ENCODE peak calls at places on chromosomes 3 and 15, in six cellular contexts. One of them, this sample, is unnamed.

GRCh38 chr3:127748754-127749327 is 73.5 kb downstream of the MGLL start:
- DNase-seq in tibial nerve: no peak
- DNase-seq in A673: no peak
- DNase-seq in transverse colon: no peak
- DNase-seq in tibial artery: no peak
- DNase-seq in uterus: no peak
- DNase-seq in this sample: no peak

GRCh38 chr3:114770874-114771273 is 376.2 kb downstream of the ZBTB20 start:
- DNase-seq in tibial nerve: no peak
- DNase-seq in A673: no peak
- DNase-seq in transverse colon: no peak
- DNase-seq in tibial artery: no peak
- DNase-seq in uterus: no peak
- DNase-seq in this sample: no peak

GRCh38 chr3:10457560-10457959 is 47.8 kb downstream of the ATP2B2 start:
- DNase-seq in tibial nerve: no peak
- DNase-seq in A673: no peak
- DNase-seq in transverse colon: no peak
- DNase-seq in tibial artery: no peak
- DNase-seq in uterus: no peak
- DNase-seq in this sample: no peak

GRCh38 chr3:159319156-159319555 is 517.3 kb downstream of the MFSD1 start:
- DNase-seq in tibial nerve: no peak
- DNase-seq in A673: no peak
- DNase-seq in transverse colon: no peak
- DNase-seq in tibial artery: no peak
- DNase-seq in uterus: no peak
- DNase-seq in this sample: no peak

GRCh38 chr15:32053717-32054116 is 23.4 kb downstream of the CHRNA7 start:
- DNase-seq in tibial nerve: no peak
- DNase-seq in A673: peak
- DNase-seq in transverse colon: no peak
- DNase-seq in tibial artery: no peak
- DNase-seq in uterus: no peak
- DNase-seq in this sample: no peak

GRCh38 chr15:73753250-73754130 is at the start of gene INSYN1:
- DNase-seq in tibial nerve: peak
- DNase-seq in A673: peak
- DNase-seq in transverse colon: peak
- DNase-seq in tibial artery: no peak
- DNase-seq in uterus: peak
- DNase-seq in this sample: no peak

GRCh38 chr3:23202921-23203650 is at the start of gene UBE2E2:
- DNase-seq in tibial nerve: peak
- DNase-seq in A673: peak
- DNase-seq in transverse colon: peak
- DNase-seq in tibial artery: peak
- DNase-seq in uterus: peak
- DNase-seq in this sample: peak

GRCh38 chr15:77974098-77974414 is 103.5 kb downstream of the TBC1D2B start:
- DNase-seq in tibial nerve: no peak
- DNase-seq in A673: no peak
- DNase-seq in transverse colon: peak
- DNase-seq in tibial artery: peak
- DNase-seq in uterus: no peak
- DNase-seq in this sample: peak

GRCh38 chr3:16890605-16891333 is 6.0 kb downstream of the PLCL2 start:
- DNase-seq in tibial nerve: no peak
- DNase-seq in A673: no peak
- DNase-seq in transverse colon: no peak
- DNase-seq in tibial artery: no peak
- DNase-seq in uterus: no peak
- DNase-seq in this sample: no peak

GRCh38 chr15:25847066-25847465 is 16.1 kb downstream of the ATP10A start:
- DNase-seq in tibial nerve: no peak
- DNase-seq in A673: no peak
- DNase-seq in transverse colon: no peak
- DNase-seq in tibial artery: no peak
- DNase-seq in uterus: no peak
- DNase-seq in this sample: no peak

GRCh38 chr15:56215769-56216168 is 27.9 kb downstream of the RFX7 start:
- DNase-seq in tibial nerve: no peak
- DNase-seq in A673: peak
- DNase-seq in transverse colon: no peak
- DNase-seq in tibial artery: no peak
- DNase-seq in uterus: no peak
- DNase-seq in this sample: no peak

GRCh38 chr3:99545941-99546580 is 92.3 kb upstream of the COL8A1 start:
- DNase-seq in tibial nerve: no peak
- DNase-seq in A673: no peak
- DNase-seq in transverse colon: no peak
- DNase-seq in tibial artery: no peak
- DNase-seq in uterus: no peak
- DNase-seq in this sample: no peak

GRCh38 chr3:30354972-30355371 is 251.4 kb upstream of the TGFBR2 start:
- DNase-seq in tibial nerve: no peak
- DNase-seq in A673: no peak
- DNase-seq in transverse colon: no peak
- DNase-seq in tibial artery: no peak
- DNase-seq in uterus: no peak
- DNase-seq in this sample: no peak

GRCh38 chr3:9279959-9280358 is 30.5 kb upstream of the SRGAP3 start:
- DNase-seq in tibial nerve: no peak
- DNase-seq in A673: no peak
- DNase-seq in transverse colon: no peak
- DNase-seq in tibial artery: no peak
- DNase-seq in uterus: no peak
- DNase-seq in this sample: no peak

GRCh38 chr3:89947357-89947954 is 840.0 kb downstream of the EPHA3 start:
- DNase-seq in tibial nerve: no peak
- DNase-seq in A673: no peak
- DNase-seq in transverse colon: peak
- DNase-seq in tibial artery: no peak
- DNase-seq in uterus: no peak
- DNase-seq in this sample: no peak

GRCh38 chr3:64352596-64352989 is 127.3 kb upstream of the PRICKLE2 start:
- DNase-seq in tibial nerve: no peak
- DNase-seq in A673: no peak
- DNase-seq in transverse colon: no peak
- DNase-seq in tibial artery: no peak
- DNase-seq in uterus: no peak
- DNase-seq in this sample: no peak

GRCh38 chr3:163129287-163129686 is 1632.7 kb downstream of the OTOL1 start:
- DNase-seq in tibial nerve: no peak
- DNase-seq in A673: no peak
- DNase-seq in transverse colon: no peak
- DNase-seq in tibial artery: no peak
- DNase-seq in uterus: no peak
- DNase-seq in this sample: no peak

GRCh38 chr3:46578973-46579755 is 13.1 kb upstream of the LRRC2 start:
- DNase-seq in tibial nerve: no peak
- DNase-seq in A673: peak
- DNase-seq in transverse colon: no peak
- DNase-seq in tibial artery: no peak
- DNase-seq in uterus: no peak
- DNase-seq in this sample: no peak

GRCh38 chr3:38623539-38623938 is 25.9 kb downstream of the SCN5A start:
- DNase-seq in tibial nerve: no peak
- DNase-seq in A673: no peak
- DNase-seq in transverse colon: no peak
- DNase-seq in tibial artery: no peak
- DNase-seq in uterus: no peak
- DNase-seq in this sample: no peak

GRCh38 chr3:53170325-53171108 is 9.5 kb downstream of the PRKCD start:
- DNase-seq in tibial nerve: no peak
- DNase-seq in A673: no peak
- DNase-seq in transverse colon: peak
- DNase-seq in tibial artery: no peak
- DNase-seq in uterus: no peak
- DNase-seq in this sample: no peak

GRCh38 chr3:151770941-151771340 is 37.2 kb downstream of the AADACL2 start:
- DNase-seq in tibial nerve: peak
- DNase-seq in A673: no peak
- DNase-seq in transverse colon: peak
- DNase-seq in tibial artery: peak
- DNase-seq in uterus: no peak
- DNase-seq in this sample: no peak

GRCh38 chr15:45117327-45118130 is 3.4 kb downstream of the DUOXA2 start:
- DNase-seq in tibial nerve: no peak
- DNase-seq in A673: no peak
- DNase-seq in transverse colon: no peak
- DNase-seq in tibial artery: no peak
- DNase-seq in uterus: no peak
- DNase-seq in this sample: no peak

GRCh38 chr3:21188459-21188858 is 562.6 kb downstream of the ZNF385D start:
- DNase-seq in tibial nerve: no peak
- DNase-seq in A673: no peak
- DNase-seq in transverse colon: no peak
- DNase-seq in tibial artery: no peak
- DNase-seq in uterus: no peak
- DNase-seq in this sample: no peak

GRCh38 chr3:69568458-69568857 is 170.8 kb upstream of the MITF start:
- DNase-seq in tibial nerve: no peak
- DNase-seq in A673: no peak
- DNase-seq in transverse colon: no peak
- DNase-seq in tibial artery: no peak
- DNase-seq in uterus: no peak
- DNase-seq in this sample: no peak

GRCh38 chr3:178289544-178290160 is 246.6 kb upstream of the KCNMB2 start:
- DNase-seq in tibial nerve: no peak
- DNase-seq in A673: no peak
- DNase-seq in transverse colon: no peak
- DNase-seq in tibial artery: no peak
- DNase-seq in uterus: peak
- DNase-seq in this sample: no peak
- H3K27ac ChIP-seq in tibial nerve: no peak
- H3K27ac ChIP-seq in A673: no peak
- H3K27ac ChIP-seq in transverse colon: peak
- H3K27ac ChIP-seq in tibial artery: no peak
- H3K27ac ChIP-seq in uterus: peak
- H3K27ac ChIP-seq in this sample: no peak

GRCh38 chr15:66931768-66932633 is 133.4 kb upstream of the SMAD3 start:
- DNase-seq in tibial nerve: no peak
- DNase-seq in A673: peak
- DNase-seq in transverse colon: peak
- DNase-seq in tibial artery: peak
- DNase-seq in uterus: no peak
- DNase-seq in this sample: peak
- TF ChIP-seq CTCF in tibial nerve: no peak
- TF ChIP-seq CTCF in A673: no peak
- TF ChIP-seq CTCF in transverse colon: no peak
- TF ChIP-seq CTCF in tibial artery: no peak
- TF ChIP-seq CTCF in uterus: no peak
- TF ChIP-seq CTCF in this sample: no peak

GRCh38 chr15:35888815-35889214 is 342.9 kb upstream of the DPH6 start:
- DNase-seq in tibial nerve: no peak
- DNase-seq in A673: no peak
- DNase-seq in transverse colon: no peak
- DNase-seq in tibial artery: no peak
- DNase-seq in uterus: no peak
- DNase-seq in this sample: no peak
- H3K4me3 ChIP-seq in tibial nerve: no peak
- H3K4me3 ChIP-seq in A673: no peak
- H3K4me3 ChIP-seq in transverse colon: no peak
- H3K4me3 ChIP-seq in tibial artery: no peak
- H3K4me3 ChIP-seq in uterus: no peak
- H3K4me3 ChIP-seq in this sample: no peak

GRCh38 chr3:97684490-97684889 is 80.1 kb upstream of the ARL6 start:
- DNase-seq in tibial nerve: no peak
- DNase-seq in A673: no peak
- DNase-seq in transverse colon: no peak
- DNase-seq in tibial artery: no peak
- DNase-seq in uterus: no peak
- DNase-seq in this sample: no peak
- H3K27ac ChIP-seq in tibial nerve: no peak
- H3K27ac ChIP-seq in A673: no peak
- H3K27ac ChIP-seq in transverse colon: no peak
- H3K27ac ChIP-seq in tibial artery: no peak
- H3K27ac ChIP-seq in uterus: no peak
- H3K27ac ChIP-seq in this sample: no peak

GRCh38 chr15:83290236-83290635 is 5.8 kb upstream of the BNC1 start:
- DNase-seq in tibial nerve: no peak
- DNase-seq in A673: no peak
- DNase-seq in transverse colon: no peak
- DNase-seq in tibial artery: no peak
- DNase-seq in uterus: no peak
- DNase-seq in this sample: no peak

GRCh38 chr15:83289160-83289559 is 4.7 kb upstream of the BNC1 start:
- DNase-seq in tibial nerve: no peak
- DNase-seq in A673: no peak
- DNase-seq in transverse colon: no peak
- DNase-seq in tibial artery: no peak
- DNase-seq in uterus: no peak
- DNase-seq in this sample: no peak

GRCh38 chr15:83287541-83288027 is 3.1 kb upstream of the BNC1 start:
- DNase-seq in tibial nerve: no peak
- DNase-seq in A673: no peak
- DNase-seq in transverse colon: no peak
- DNase-seq in tibial artery: no peak
- DNase-seq in uterus: no peak
- DNase-seq in this sample: no peak

GRCh38 chr15:83285979-83286553 is 1.6 kb upstream of the BNC1 start:
- DNase-seq in tibial nerve: no peak
- DNase-seq in A673: no peak
- DNase-seq in transverse colon: no peak
- DNase-seq in tibial artery: no peak
- DNase-seq in uterus: no peak
- DNase-seq in this sample: no peak

DNA sequence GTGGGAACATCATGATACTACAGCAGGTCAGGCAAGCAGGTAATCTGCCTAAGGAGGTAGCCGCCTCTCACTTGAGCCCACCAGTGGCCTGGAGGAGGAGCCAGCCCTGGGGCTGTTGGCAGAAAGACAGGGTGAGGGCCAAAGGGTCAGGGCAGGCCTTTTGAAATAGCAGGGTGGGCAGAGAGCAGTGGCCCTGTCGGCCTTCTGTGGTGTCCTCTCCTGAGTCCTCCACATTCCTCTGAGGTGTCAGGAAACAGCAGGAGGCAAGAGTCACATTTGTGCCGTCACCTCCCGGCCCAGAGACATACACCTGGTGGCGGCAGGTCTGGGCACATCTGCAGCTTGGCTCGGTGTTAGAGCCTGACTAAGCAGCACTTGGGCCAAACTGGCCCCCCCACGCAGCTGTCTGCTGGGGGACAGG is 3.9 kb upstream of the BNC1 start:
- DNase-seq in tibial nerve: no peak
- DNase-seq in A673: no peak
- DNase-seq in transverse colon: no peak
- DNase-seq in tibial artery: no peak
- DNase-seq in uterus: no peak
- DNase-seq in this sample: no peak
- TF ChIP-seq CTCF in tibial nerve: no peak
- TF ChIP-seq CTCF in A673: no peak
- TF ChIP-seq CTCF in transverse colon: no peak
- TF ChIP-seq CTCF in tibial artery: no peak
- TF ChIP-seq CTCF in uterus: no peak
- TF ChIP-seq CTCF in this sample: no peak